ENCODE peak calls at places on chromosome 13, in four cellular contexts. E is SK-N-SH; A is CD4-positive, alpha-beta memory T cell; W is tibial artery. K is an unnamed sample.

GRCh38 chr13:102948006-102948405 is 102.2 kb downstream of the ERCC5 start:
- DNase-seq in E (no peak), A (no peak), W (no peak), K (no peak)

GRCh38 chr13:26022538-26023292 is 29.1 kb downstream of the SHISA2 start:
- DNase-seq in E (peak; percentile 85), A (no peak), W (peak; percentile 81), K (no peak)

GRCh38 chr13:61600360-61601033 is 184.8 kb upstream of the PCDH20 start:
- DNase-seq in E (no peak), A (no peak), W (no peak), K (no peak)

GRCh38 chr13:95505265-95505664 is 47.3 kb upstream of the CLDN10 start:
- DNase-seq in E (no peak), A (no peak), W (no peak), K (no peak)

GRCh38 chr13:29754486-29754806 is 96.0 kb downstream of the UBL3 start:
- DNase-seq in E (no peak), A (no peak), W (no peak), K (no peak)

GRCh38 chr13:109331898-109332297 is 454.5 kb downstream of the IRS2 start:
- DNase-seq in E (peak; percentile 50), A (no peak), W (no peak), K (no peak)

GRCh38 chr13:26591672-26592071 is 34.2 kb downstream of the WASF3 start:
- DNase-seq in E (no peak), A (no peak), W (no peak), K (no peak)

GRCh38 chr13:45879666-45880065 is 28.1 kb upstream of the SIAH3 start:
- DNase-seq in E (no peak), A (no peak), W (no peak), K (no peak)

GRCh38 chr13:113519556-113519955 is 29.0 kb upstream of the DCUN1D2 start:
- DNase-seq in E (no peak), A (no peak), W (peak; percentile 33), K (no peak)

GRCh38 chr13:40438999-40439797 is 227.2 kb downstream of the FOXO1 start:
- DNase-seq in E (no peak), A (peak; percentile 29), W (no peak), K (no peak)

GRCh38 chr13:113989585-113990300 is 15.9 kb upstream of the C13orf46 start:
- DNase-seq in E (no peak), A (no peak), W (no peak), K (no peak)

GRCh38 chr13:101520672-101521071 is 68.2 kb downstream of the ITGBL1 start:
- DNase-seq in E (no peak), A (peak; percentile 41), W (no peak), K (no peak)

GRCh38 chr13:109144693-109145437 is 515.5 kb downstream of the MYO16 start:
- DNase-seq in E (no peak), A (no peak), W (no peak), K (no peak)

GRCh38 chr13:30442854-30443379 is 20.6 kb downstream of the UBE2L5 start:
- DNase-seq in E (no peak), A (no peak), W (no peak), K (no peak)

GRCh38 chr13:46469064-46469463 is 82.0 kb upstream of the RUBCNL start:
- DNase-seq in E (peak; percentile 48), A (no peak), W (no peak), K (no peak)

GRCh38 chr13:102873653-102874052 is 27.8 kb downstream of the ERCC5 start:
- DNase-seq in E (no peak), A (no peak), W (no peak), K (no peak)

GRCh38 chr13:114080739-114081561 is 51.5 kb downstream of the RASA3 start:
- DNase-seq in E (no peak), A (no peak), W (peak; percentile 60), K (no peak)

DNA sequence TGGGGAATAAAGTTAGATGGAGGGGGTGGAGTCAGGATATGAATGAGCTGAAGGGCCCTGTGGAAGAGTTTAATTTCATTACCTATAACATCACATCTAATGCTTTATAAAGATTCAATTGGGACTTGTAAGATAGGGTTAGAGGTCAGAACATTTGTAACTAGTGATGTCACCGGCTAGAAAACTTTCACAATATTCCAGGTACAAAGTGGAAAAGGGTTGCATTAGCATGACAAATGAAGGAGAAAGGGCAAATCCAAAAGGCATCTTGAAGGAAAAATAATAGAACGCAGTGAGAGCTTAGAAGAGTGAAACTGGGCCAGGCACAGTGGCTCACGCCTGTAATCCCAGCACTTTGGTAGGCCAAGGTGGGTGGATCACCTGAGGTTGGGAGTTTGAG is 7.6 kb downstream of the MBNL2 start:
- DNase-seq in E (no peak), A (no peak), W (no peak), K (no peak)
- H3K4me1 ChIP-seq in E (peaks cover 45% of the 10 kb centered on the region), A (peaks cover 35% of the 10 kb centered on the region), W (no peaks in the 10 kb centered on the region), K (peaks cover 26% of the 10 kb centered on the region)

DNA sequence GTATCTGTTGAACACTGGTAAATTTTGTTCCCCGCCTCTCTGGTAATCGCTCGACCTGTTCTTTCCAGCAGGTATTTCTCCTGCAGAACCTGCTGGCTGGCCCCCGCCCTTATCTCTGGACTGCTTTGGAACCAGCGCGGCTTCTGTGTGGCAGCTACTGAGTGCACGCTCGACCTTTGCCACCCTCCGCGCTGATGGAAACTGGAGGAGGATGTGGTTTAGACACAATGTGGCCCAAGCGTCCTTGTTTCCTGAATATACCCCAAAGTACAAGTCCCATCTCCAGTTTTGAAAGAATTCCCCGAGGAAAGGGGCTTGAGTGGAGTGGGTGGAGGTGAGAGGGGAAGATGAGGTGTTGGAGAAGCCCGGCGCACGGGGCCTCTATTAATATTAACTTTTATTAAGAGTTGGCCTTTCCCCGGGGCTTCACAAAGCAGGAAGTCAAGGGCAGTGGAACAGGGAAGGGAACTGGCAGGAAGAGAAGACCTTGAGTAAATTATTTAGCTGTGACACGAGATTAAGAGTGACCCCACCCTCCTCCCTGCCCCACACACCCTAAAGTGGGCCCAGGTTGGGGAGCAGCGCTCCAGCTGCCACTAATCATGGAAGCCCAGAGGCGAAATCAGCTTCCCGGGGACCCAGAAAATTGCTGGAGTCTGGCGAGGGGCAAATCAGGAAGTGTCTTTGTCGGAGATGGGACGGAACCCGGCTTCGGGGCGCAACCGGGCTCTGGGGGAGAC is 16.0 kb downstream of the CDX2 start:
- DNase-seq in E (no peak), A (no peak), W (no peak), K (no peak)
- H3K4me3 ChIP-seq in E (no peak overlapping the region), A (peak overlapping the region; percentile 32), W (peak overlapping the region; percentile 49), K (no peak overlapping the region)

GRCh38 chr13:70424428-70424827 is 316.2 kb upstream of the KLHL1 start:
- DNase-seq in E (no peak), A (no peak), W (no peak), K (no peak)

GRCh38 chr13:70424928-70425327 is 316.7 kb upstream of the KLHL1 start:
- DNase-seq in E (no peak), A (no peak), W (no peak), K (no peak)
- H3K27ac ChIP-seq in E (no peak overlapping the region), A (no peak overlapping the region), W (no peak overlapping the region), K (no peak overlapping the region)

GRCh38 chr13:75607447-75607846 is 28.7 kb upstream of the LMO7 start:
- DNase-seq in E (no peak), A (no peak), W (no peak), K (no peak)
- H3K4me1 ChIP-seq in E (no peaks in the 10 kb centered on the region), A (no peaks in the 10 kb centered on the region), W (no peaks in the 10 kb centered on the region), K (no peaks in the 10 kb centered on the region)

DNA sequence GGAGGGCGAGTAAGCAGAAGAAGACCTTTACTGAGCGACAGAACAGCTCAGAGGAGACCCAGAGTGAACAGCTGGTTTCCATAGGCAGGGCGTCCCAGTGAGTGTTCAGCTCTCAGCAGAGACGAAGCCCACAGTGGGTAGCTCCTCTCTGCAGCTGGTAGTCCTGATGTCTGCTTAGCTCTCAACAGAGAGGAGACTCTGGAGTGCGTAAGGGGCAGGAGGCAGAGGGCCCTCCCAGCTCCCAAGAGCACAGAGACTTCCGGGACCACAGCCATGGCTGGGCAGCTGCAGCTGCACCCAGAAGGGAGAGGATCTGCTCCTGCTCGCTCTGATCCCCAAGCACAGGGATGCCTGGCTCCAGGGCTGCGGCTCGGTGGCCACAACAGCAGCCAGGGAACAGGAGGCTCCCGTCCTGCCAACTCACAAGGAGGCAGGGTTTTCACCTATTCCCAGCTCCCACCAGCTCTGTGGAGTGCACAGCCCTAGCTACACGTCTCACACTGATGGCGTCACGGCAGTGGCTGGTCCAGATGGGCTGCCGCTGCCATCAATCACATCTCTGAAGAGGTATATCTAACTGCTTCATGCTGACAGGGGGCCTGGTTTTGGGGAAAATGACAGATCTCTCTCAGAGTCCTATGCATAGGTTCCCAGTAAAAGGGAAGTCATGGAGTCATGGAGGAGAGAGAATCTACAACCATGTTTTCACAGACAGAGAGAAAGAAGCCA is 2660.1 kb upstream of the PCDH20 start:
- DNase-seq in E (no peak), A (no peak), W (peak; percentile 56), K (no peak)
- H3K4me3 ChIP-seq in E (no peak overlapping the region), A (no peak overlapping the region), W (no peak overlapping the region), K (no peak overlapping the region)